ENCODE peak calls at places on chromosomes 2 and 18, in seven cellular contexts. One of them, this sample, is unnamed.

GRCh38 chr2:7845332-7845731 is 836.5 kb upstream of the ID2 start:
- DNase-seq in HL-60: no peak
- DNase-seq in AG10803: peak
- DNase-seq in heart left ventricle: no peak
- DNase-seq in CD8-positive, alpha-beta T cell: no peak
- DNase-seq in mucosa of descending colon: no peak
- DNase-seq in spleen: no peak
- DNase-seq in this sample: peak

GRCh38 chr2:140808816-140809215 is 1322.0 kb downstream of the LRP1B start:
- DNase-seq in HL-60: no peak
- DNase-seq in AG10803: no peak
- DNase-seq in heart left ventricle: no peak
- DNase-seq in CD8-positive, alpha-beta T cell: no peak
- DNase-seq in mucosa of descending colon: no peak
- DNase-seq in spleen: no peak
- DNase-seq in this sample: no peak

GRCh38 chr2:230737791-230738226 is 25.2 kb downstream of the CAB39 start:
- DNase-seq in HL-60: no peak
- DNase-seq in AG10803: no peak
- DNase-seq in heart left ventricle: no peak
- DNase-seq in CD8-positive, alpha-beta T cell: no peak
- DNase-seq in mucosa of descending colon: peak
- DNase-seq in spleen: no peak
- DNase-seq in this sample: no peak

GRCh38 chr2:59680863-59681262 is 872.6 kb downstream of the BCL11A start:
- DNase-seq in HL-60: no peak
- DNase-seq in AG10803: no peak
- DNase-seq in heart left ventricle: no peak
- DNase-seq in CD8-positive, alpha-beta T cell: no peak
- DNase-seq in mucosa of descending colon: no peak
- DNase-seq in spleen: no peak
- DNase-seq in this sample: no peak

GRCh38 chr2:118987886-118988285 is 45.9 kb downstream of the MARCO start:
- DNase-seq in HL-60: no peak
- DNase-seq in AG10803: no peak
- DNase-seq in heart left ventricle: no peak
- DNase-seq in CD8-positive, alpha-beta T cell: peak
- DNase-seq in mucosa of descending colon: no peak
- DNase-seq in spleen: no peak
- DNase-seq in this sample: no peak

GRCh38 chr18:35089918-35090550 is 48.8 kb downstream of the MAPRE2 start:
- DNase-seq in HL-60: no peak
- DNase-seq in AG10803: peak
- DNase-seq in heart left ventricle: no peak
- DNase-seq in CD8-positive, alpha-beta T cell: no peak
- DNase-seq in mucosa of descending colon: no peak
- DNase-seq in spleen: no peak
- DNase-seq in this sample: no peak

GRCh38 chr2:206353685-206354084 is 79.2 kb downstream of the ZDBF2 start:
- DNase-seq in HL-60: no peak
- DNase-seq in AG10803: no peak
- DNase-seq in heart left ventricle: no peak
- DNase-seq in CD8-positive, alpha-beta T cell: no peak
- DNase-seq in mucosa of descending colon: no peak
- DNase-seq in spleen: no peak
- DNase-seq in this sample: no peak

GRCh38 chr2:70140978-70141753 is 49.7 kb downstream of the C2orf42 start:
- DNase-seq in HL-60: peak
- DNase-seq in AG10803: peak
- DNase-seq in heart left ventricle: no peak
- DNase-seq in CD8-positive, alpha-beta T cell: peak
- DNase-seq in mucosa of descending colon: peak
- DNase-seq in spleen: peak
- DNase-seq in this sample: peak

GRCh38 chr2:171404719-171405118 is 29.1 kb downstream of the METTL8 start:
- DNase-seq in HL-60: no peak
- DNase-seq in AG10803: no peak
- DNase-seq in heart left ventricle: no peak
- DNase-seq in CD8-positive, alpha-beta T cell: no peak
- DNase-seq in mucosa of descending colon: no peak
- DNase-seq in spleen: no peak
- DNase-seq in this sample: no peak

GRCh38 chr2:134261398-134262131 is 7.7 kb downstream of the MGAT5 start:
- DNase-seq in HL-60: no peak
- DNase-seq in AG10803: peak
- DNase-seq in heart left ventricle: no peak
- DNase-seq in CD8-positive, alpha-beta T cell: no peak
- DNase-seq in mucosa of descending colon: no peak
- DNase-seq in spleen: no peak
- DNase-seq in this sample: peak

GRCh38 chr18:48896875-48897511 is 53.8 kb downstream of the SMAD7 start:
- DNase-seq in HL-60: peak
- DNase-seq in AG10803: peak
- DNase-seq in heart left ventricle: peak
- DNase-seq in CD8-positive, alpha-beta T cell: no peak
- DNase-seq in mucosa of descending colon: peak
- DNase-seq in spleen: peak
- DNase-seq in this sample: peak

GRCh38 chr2:162828545-162828944 is 10.0 kb downstream of the KCNH7 start:
- DNase-seq in HL-60: no peak
- DNase-seq in AG10803: no peak
- DNase-seq in heart left ventricle: no peak
- DNase-seq in CD8-positive, alpha-beta T cell: no peak
- DNase-seq in mucosa of descending colon: no peak
- DNase-seq in spleen: no peak
- DNase-seq in this sample: no peak

GRCh38 chr2:138182276-138182675 is 218.0 kb downstream of the HNMT start:
- DNase-seq in HL-60: no peak
- DNase-seq in AG10803: no peak
- DNase-seq in heart left ventricle: no peak
- DNase-seq in CD8-positive, alpha-beta T cell: no peak
- DNase-seq in mucosa of descending colon: no peak
- DNase-seq in spleen: no peak
- DNase-seq in this sample: no peak

GRCh38 chr2:236682651-236683422 is 113.2 kb downstream of the ACKR3 start:
- DNase-seq in HL-60: no peak
- DNase-seq in AG10803: no peak
- DNase-seq in heart left ventricle: no peak
- DNase-seq in CD8-positive, alpha-beta T cell: no peak
- DNase-seq in mucosa of descending colon: no peak
- DNase-seq in spleen: no peak
- DNase-seq in this sample: no peak

GRCh38 chr2:105768961-105769452 is 24.3 kb downstream of the NCK2 start:
- DNase-seq in HL-60: no peak
- DNase-seq in AG10803: no peak
- DNase-seq in heart left ventricle: no peak
- DNase-seq in CD8-positive, alpha-beta T cell: no peak
- DNase-seq in mucosa of descending colon: no peak
- DNase-seq in spleen: no peak
- DNase-seq in this sample: no peak

GRCh38 chr2:203869610-203870042 is 2.1 kb downstream of the CTLA4 start:
- DNase-seq in HL-60: no peak
- DNase-seq in AG10803: no peak
- DNase-seq in heart left ventricle: no peak
- DNase-seq in CD8-positive, alpha-beta T cell: peak
- DNase-seq in mucosa of descending colon: no peak
- DNase-seq in spleen: no peak
- DNase-seq in this sample: no peak
- H3K4me3 ChIP-seq in HL-60: no peak
- H3K4me3 ChIP-seq in AG10803: no peak
- H3K4me3 ChIP-seq in heart left ventricle: no peak
- H3K4me3 ChIP-seq in CD8-positive, alpha-beta T cell: peak
- H3K4me3 ChIP-seq in mucosa of descending colon: no peak
- H3K4me3 ChIP-seq in spleen: no peak
- H3K4me3 ChIP-seq in this sample: no peak

GRCh38 chr2:106885981-106886915 is at the start of gene ST6GAL2:
- DNase-seq in HL-60: no peak
- DNase-seq in AG10803: no peak
- DNase-seq in heart left ventricle: no peak
- DNase-seq in CD8-positive, alpha-beta T cell: no peak
- DNase-seq in mucosa of descending colon: peak
- DNase-seq in spleen: no peak
- DNase-seq in this sample: no peak

GRCh38 chr2:106890611-106891010 is 4.6 kb upstream of the ST6GAL2 start:
- DNase-seq in HL-60: no peak
- DNase-seq in AG10803: no peak
- DNase-seq in heart left ventricle: no peak
- DNase-seq in CD8-positive, alpha-beta T cell: no peak
- DNase-seq in mucosa of descending colon: no peak
- DNase-seq in spleen: no peak
- DNase-seq in this sample: no peak

GRCh38 chr2:106885326-106885725 is 641 bp downstream of the ST6GAL2 start:
- DNase-seq in HL-60: no peak
- DNase-seq in AG10803: no peak
- DNase-seq in heart left ventricle: no peak
- DNase-seq in CD8-positive, alpha-beta T cell: no peak
- DNase-seq in mucosa of descending colon: no peak
- DNase-seq in spleen: no peak
- DNase-seq in this sample: peak

GRCh38 chr2:106882658-106883057 is 3.3 kb downstream of the ST6GAL2 start:
- DNase-seq in HL-60: no peak
- DNase-seq in AG10803: no peak
- DNase-seq in heart left ventricle: no peak
- DNase-seq in CD8-positive, alpha-beta T cell: no peak
- DNase-seq in mucosa of descending colon: no peak
- DNase-seq in spleen: no peak
- DNase-seq in this sample: peak

DNA sequence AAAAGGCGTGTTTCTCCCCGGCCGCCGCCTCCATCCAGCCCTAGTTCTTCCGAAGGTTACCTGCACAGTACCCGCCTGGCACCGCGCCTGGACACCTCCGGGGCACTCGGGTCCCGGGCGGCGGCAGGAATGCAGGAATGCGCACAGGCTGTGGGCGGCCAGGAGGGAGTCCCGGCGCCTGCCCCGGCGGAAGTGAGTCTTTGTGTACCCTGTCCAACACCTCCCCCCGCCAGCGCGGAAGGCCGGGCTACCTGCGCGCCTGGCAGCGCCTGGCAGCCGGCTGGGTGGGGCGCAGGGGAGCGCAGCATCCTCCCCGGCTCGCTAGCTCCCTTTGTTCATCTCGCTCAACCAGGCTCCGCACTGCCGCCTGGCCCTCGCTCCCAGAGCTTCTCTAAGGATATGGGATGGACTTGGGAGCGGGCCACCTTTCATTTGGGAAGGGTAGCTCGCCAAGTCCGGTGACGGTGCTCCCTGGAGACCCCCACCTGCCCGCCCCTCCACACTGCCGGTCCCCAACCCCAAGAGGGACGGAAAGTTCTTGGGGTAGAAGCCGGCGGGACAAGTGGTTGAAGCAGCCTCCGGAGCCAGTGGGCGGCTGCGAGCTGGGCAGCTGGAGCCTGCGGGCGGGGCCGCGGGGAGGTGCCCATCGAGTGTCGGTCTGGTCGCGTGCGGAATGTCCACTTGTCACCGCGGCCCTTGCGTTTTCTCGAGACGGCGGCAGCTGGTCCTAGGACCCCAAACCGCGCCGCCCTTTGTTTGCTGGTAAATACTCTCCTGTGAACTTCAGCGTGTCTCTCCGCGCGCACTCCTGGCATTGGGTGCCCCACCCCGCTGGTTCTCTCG is 1.2 kb upstream of the ST6GAL2 start:
- DNase-seq in HL-60: no peak
- DNase-seq in AG10803: no peak
- DNase-seq in heart left ventricle: peak
- DNase-seq in CD8-positive, alpha-beta T cell: no peak
- DNase-seq in mucosa of descending colon: peak
- DNase-seq in spleen: no peak
- DNase-seq in this sample: peak
- TF ChIP-seq CTCF in HL-60: no peak
- TF ChIP-seq CTCF in AG10803: no peak
- TF ChIP-seq CTCF in heart left ventricle: no peak
- TF ChIP-seq CTCF in CD8-positive, alpha-beta T cell: no peak
- TF ChIP-seq CTCF in mucosa of descending colon: no peak
- TF ChIP-seq CTCF in spleen: no peak
- TF ChIP-seq CTCF in this sample: no peak

DNA sequence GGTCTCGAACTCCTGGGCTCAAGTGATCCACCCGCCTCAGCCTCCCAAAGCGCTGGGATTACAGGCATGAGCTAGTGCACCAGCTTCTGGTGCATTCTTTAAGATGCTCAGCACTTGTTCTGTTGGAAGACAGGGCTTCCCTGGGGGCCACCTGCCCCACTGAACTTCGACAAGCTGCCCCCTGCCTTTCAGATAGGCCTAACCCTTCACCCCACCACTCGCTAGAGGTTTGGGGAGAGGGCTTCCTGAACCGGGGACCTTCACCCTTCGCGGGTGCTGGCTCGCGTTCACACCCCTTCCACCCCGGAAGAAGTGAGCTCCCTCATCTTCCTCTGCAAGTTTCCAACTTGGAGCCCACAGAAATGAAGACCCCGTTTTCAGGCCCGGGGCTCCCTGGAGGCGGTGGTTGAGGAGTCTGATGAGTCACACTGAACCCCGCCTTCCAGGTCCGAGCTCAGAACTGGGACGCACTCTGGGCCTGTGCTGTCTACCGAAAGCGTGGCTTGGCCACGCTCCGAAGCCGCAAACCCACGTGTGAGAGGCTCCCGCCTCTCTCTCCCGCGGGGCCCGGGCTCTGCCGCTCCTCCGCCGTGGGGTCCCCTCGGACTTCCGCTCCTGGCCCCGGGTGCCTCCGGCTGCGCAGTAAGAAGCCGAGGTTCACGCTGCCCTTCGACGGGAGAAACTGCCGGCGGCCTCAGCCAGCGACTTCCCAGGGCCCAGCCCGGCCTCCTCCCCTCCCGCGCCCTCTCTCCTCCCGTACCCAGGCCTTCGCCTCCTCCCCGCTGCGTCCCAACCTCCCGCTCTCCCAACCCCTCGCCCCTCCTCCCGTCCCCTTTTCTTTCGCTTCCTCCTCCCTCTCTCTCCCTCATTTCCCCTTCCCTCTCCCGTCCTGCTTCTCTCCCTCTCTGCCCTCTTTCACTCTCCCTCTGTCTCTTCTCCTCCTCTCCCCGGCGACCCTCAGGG is 47.5 kb upstream of the SP3 start:
- DNase-seq in HL-60: no peak
- DNase-seq in AG10803: peak
- DNase-seq in heart left ventricle: peak
- DNase-seq in CD8-positive, alpha-beta T cell: peak
- DNase-seq in mucosa of descending colon: peak
- DNase-seq in spleen: peak
- DNase-seq in this sample: peak
- H3K4me3 ChIP-seq in HL-60: peak
- H3K4me3 ChIP-seq in AG10803: peak
- H3K4me3 ChIP-seq in heart left ventricle: peak
- H3K4me3 ChIP-seq in CD8-positive, alpha-beta T cell: peak
- H3K4me3 ChIP-seq in mucosa of descending colon: no peak
- H3K4me3 ChIP-seq in spleen: peak
- H3K4me3 ChIP-seq in this sample: peak

GRCh38 chr2:136234261-136234660 is 116.3 kb upstream of the CXCR4 start:
- DNase-seq in HL-60: no peak
- DNase-seq in AG10803: no peak
- DNase-seq in heart left ventricle: no peak
- DNase-seq in CD8-positive, alpha-beta T cell: no peak
- DNase-seq in mucosa of descending colon: no peak
- DNase-seq in spleen: no peak
- DNase-seq in this sample: no peak
- TF ChIP-seq CTCF in HL-60: no peak
- TF ChIP-seq CTCF in AG10803: no peak
- TF ChIP-seq CTCF in heart left ventricle: no peak
- TF ChIP-seq CTCF in CD8-positive, alpha-beta T cell: no peak
- TF ChIP-seq CTCF in mucosa of descending colon: no peak
- TF ChIP-seq CTCF in spleen: no peak
- TF ChIP-seq CTCF in this sample: no peak

GRCh38 chr2:161136194-161136593 is 24.0 kb upstream of the TANK start:
- DNase-seq in HL-60: no peak
- DNase-seq in AG10803: no peak
- DNase-seq in heart left ventricle: no peak
- DNase-seq in CD8-positive, alpha-beta T cell: no peak
- DNase-seq in mucosa of descending colon: no peak
- DNase-seq in spleen: no peak
- DNase-seq in this sample: no peak
- H3K4me3 ChIP-seq in HL-60: no peak
- H3K4me3 ChIP-seq in AG10803: no peak
- H3K4me3 ChIP-seq in heart left ventricle: no peak
- H3K4me3 ChIP-seq in CD8-positive, alpha-beta T cell: peak
- H3K4me3 ChIP-seq in mucosa of descending colon: no peak
- H3K4me3 ChIP-seq in spleen: peak
- H3K4me3 ChIP-seq in this sample: no peak